ENCODE peak calls at places on chromosome 18, in four cellular contexts. X is progenitor cell of endocrine pancreas, S is osteocyte, U is neural crest cell. C is an unnamed sample.

GRCh38 chr18:28736951-28737350 is 560.0 kb upstream of the CDH2 start:
- DNase-seq in X (no peak), S (no peak), U (no peak), C (no peak)

GRCh38 chr18:2657788-2658458 is 2.4 kb downstream of the SMCHD1 start:
- DNase-seq in X (no peak), S (no peak), U (no peak), C (peak; percentile 38)

GRCh38 chr18:48875314-48875941 is 75.3 kb downstream of the SMAD7 start:
- DNase-seq in X (no peak), S (no peak), U (no peak), C (no peak)

GRCh38 chr18:33010149-33010548 is 237.3 kb upstream of the KLHL14 start:
- DNase-seq in X (no peak), S (no peak), U (no peak), C (no peak)

GRCh38 chr18:3455090-3455640 is 5.2 kb downstream of the TGIF1 start:
- DNase-seq in X (no peak), S (no peak), U (no peak), C (no peak)

GRCh38 chr18:24086082-24086481 is 52.8 kb upstream of the CABYR start:
- DNase-seq in X (no peak), S (no peak), U (no peak), C (no peak)

GRCh38 chr18:58671941-58672565 is 788 bp downstream of the MALT1 start:
- DNase-seq in X (no peak), S (no peak), U (no peak), C (peak; percentile 55)

GRCh38 chr18:76314496-76314895 is 180.5 kb downstream of the ZNF516 start:
- DNase-seq in X (no peak), S (no peak), U (no peak), C (no peak)

GRCh38 chr18:48563027-48563426 is 24.2 kb downstream of the CTIF start:
- DNase-seq in X (no peak), S (no peak), U (no peak), C (no peak)

GRCh38 chr18:50125456-50125855 is 69.5 kb downstream of the MYO5B start:
- DNase-seq in X (no peak), S (no peak), U (no peak), C (no peak)

GRCh38 chr18:35458677-35459441 is 38.9 kb downstream of the INO80C start:
- DNase-seq in X (no peak), S (peak; percentile 81), U (no peak), C (peak; percentile 27)

GRCh38 chr18:7608798-7609197 is 41.7 kb downstream of the PTPRM start:
- DNase-seq in X (no peak), S (no peak), U (no peak), C (no peak)

GRCh38 chr18:3605562-3606443 is 155.8 kb downstream of the TGIF1 start:
- DNase-seq in X (no peak), S (no peak), U (no peak), C (no peak)

GRCh38 chr18:48832961-48833700 is 117.6 kb downstream of the SMAD7 start:
- DNase-seq in X (no peak), S (peak; percentile 84), U (no peak), C (no peak)

GRCh38 chr18:56831988-56832387 is 180.8 kb downstream of the WDR7 start:
- DNase-seq in X (no peak), S (no peak), U (no peak), C (no peak)

GRCh38 chr18:76437011-76437410 is 58.0 kb downstream of the ZNF516 start:
- DNase-seq in X (no peak), S (no peak), U (no peak), C (no peak)

GRCh38 chr18:58307441-58307840 is 263.4 kb downstream of the NEDD4L start:
- DNase-seq in X (no peak), S (no peak), U (no peak), C (no peak)

GRCh38 chr18:46242185-46242584 is 138.0 kb downstream of the HAUS1 start:
- DNase-seq in X (no peak), S (no peak), U (no peak), C (no peak)

GRCh38 chr18:51911582-51911981 is 428.4 kb upstream of the DCC start:
- DNase-seq in X (no peak), S (no peak), U (no peak), C (no peak)

GRCh38 chr18:47254341-47254939 is 3.0 kb upstream of the SKOR2 start:
- DNase-seq in X (peak; percentile 84), S (no peak), U (peak; percentile 82), C (no peak)

GRCh38 chr18:59382388-59382787 is 23.3 kb upstream of the LMAN1 start:
- DNase-seq in X (no peak), S (no peak), U (no peak), C (no peak)

GRCh38 chr18:51617167-51617566 is 419.7 kb upstream of the MEX3C start:
- DNase-seq in X (no peak), S (no peak), U (no peak), C (no peak)

GRCh38 chr18:63005306-63005705 is 290.0 kb downstream of the PHLPP1 start:
- DNase-seq in X (no peak), S (peak; percentile 79), U (no peak), C (no peak)

GRCh38 chr18:60235164-60235563 is 137.4 kb downstream of the MC4R start:
- DNase-seq in X (no peak), S (no peak), U (no peak), C (no peak)

GRCh38 chr18:63159590-63159989 is 160.0 kb downstream of the BCL2 start:
- DNase-seq in X (no peak), S (no peak), U (no peak), C (no peak)

GRCh38 chr18:42915240-42915791 is 200.2 kb downstream of the RIT2 start:
- DNase-seq in X (no peak), S (no peak), U (no peak), C (no peak)

GRCh38 chr18:48871391-48872166 is 79.2 kb downstream of the SMAD7 start:
- DNase-seq in X (no peak), S (no peak), U (no peak), C (no peak)

GRCh38 chr18:68791801-68792200 is 6.1 kb upstream of the CCDC102B start:
- DNase-seq in X (no peak), S (no peak), U (no peak), C (no peak)

GRCh38 chr18:32974421-32975165 is 201.8 kb upstream of the KLHL14 start:
- DNase-seq in X (no peak), S (no peak), U (no peak), C (peak; percentile 2)

GRCh38 chr18:12556946-12557806 is 100.7 kb downstream of the SPIRE1 start:
- DNase-seq in X (no peak), S (peak; percentile 82), U (no peak), C (no peak)

GRCh38 chr18:77134611-77135010 is 2.0 kb upstream of the MBP start:
- DNase-seq in X (no peak), S (no peak), U (no peak), C (no peak)

GRCh38 chr18:3015851-3016250 is 2.9 kb upstream of the LPIN2 start:
- DNase-seq in X (no peak), S (no peak), U (no peak), C (no peak)

GRCh38 chr18:49625021-49625691 is 63.3 kb downstream of the LIPG start:
- DNase-seq in X (no peak), S (no peak), U (no peak), C (no peak)

GRCh38 chr18:27249933-27250332 is 64.8 kb upstream of the CHST9 start:
- DNase-seq in X (no peak), S (no peak), U (no peak), C (no peak)

GRCh38 chr18:77086034-77086433 is 46.5 kb downstream of the MBP start:
- DNase-seq in X (no peak), S (no peak), U (no peak), C (no peak)

GRCh38 chr18:3498705-3499451 is 48.9 kb downstream of the TGIF1 start:
- DNase-seq in X (peak; percentile 36), S (no peak), U (peak; percentile 53), C (peak; percentile 39)

DNA sequence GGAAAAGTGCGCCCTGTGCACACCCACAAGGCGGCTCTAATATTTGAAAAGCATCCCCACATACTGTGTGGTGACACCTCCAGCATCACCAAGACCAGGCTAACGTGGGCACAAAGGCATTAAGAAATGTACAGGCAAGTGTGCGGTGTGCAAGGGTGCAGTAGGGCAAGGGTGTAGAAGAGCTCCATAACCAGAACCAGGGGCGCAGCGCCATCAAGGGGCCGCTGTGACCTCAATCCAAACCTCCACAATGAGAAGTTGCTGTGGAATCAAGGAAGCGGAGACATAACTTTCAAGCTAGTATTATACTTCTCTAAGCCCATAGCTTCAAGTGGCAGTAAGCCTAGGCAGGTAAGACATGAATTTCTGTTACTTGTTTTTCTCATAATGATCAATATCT is 13.0 kb downstream of the L3MBTL4 start:
- DNase-seq in X (no peak), S (no peak), U (peak; percentile 18), C (no peak)
- TF ChIP-seq CTCF in X (peak; percentile 58), S (no peak), U (peak; percentile 50), C (peak; percentile 35)

GRCh38 chr18:75143851-75144250 is 65.1 kb downstream of the PTGR3 start:
- DNase-seq in X (no peak), S (peak; percentile 56), U (no peak), C (no peak)
- TF ChIP-seq CTCF in X (no peak), S (no peak), U (no peak), C (no peak)

GRCh38 chr18:45008694-45009372 is 328.1 kb downstream of the SETBP1 start:
- DNase-seq in X (no peak), S (no peak), U (no peak), C (no peak)

GRCh38 chr18:45012286-45012685 is 331.6 kb downstream of the SETBP1 start:
- DNase-seq in X (no peak), S (no peak), U (no peak), C (no peak)

GRCh38 chr18:45009766-45010165 is 329.1 kb downstream of the SETBP1 start:
- DNase-seq in X (peak; percentile 14), S (no peak), U (no peak), C (no peak)

GRCh38 chr18:45019469-45019868 is 338.8 kb downstream of the SETBP1 start:
- DNase-seq in X (no peak), S (no peak), U (no peak), C (no peak)

GRCh38 chr18:45014047-45014501 is 333.4 kb downstream of the SETBP1 start:
- DNase-seq in X (no peak), S (no peak), U (no peak), C (no peak)
- TF ChIP-seq CTCF in X (peak; percentile 13), S (peak; percentile 54), U (peak; percentile 17), C (no peak)

GRCh38 chr18:9011431-9011830 is 91.1 kb upstream of the NDUFV2 start:
- DNase-seq in X (no peak), S (no peak), U (no peak), C (no peak)

GRCh38 chr18:9003406-9004100 is 98.9 kb upstream of the NDUFV2 start:
- DNase-seq in X (no peak), S (no peak), U (no peak), C (no peak)

GRCh38 chr18:9008709-9009635 is 93.5 kb upstream of the NDUFV2 start:
- DNase-seq in X (no peak), S (no peak), U (no peak), C (no peak)

GRCh38 chr18:9009703-9010488 is 92.6 kb upstream of the NDUFV2 start:
- DNase-seq in X (no peak), S (no peak), U (no peak), C (no peak)

DNA sequence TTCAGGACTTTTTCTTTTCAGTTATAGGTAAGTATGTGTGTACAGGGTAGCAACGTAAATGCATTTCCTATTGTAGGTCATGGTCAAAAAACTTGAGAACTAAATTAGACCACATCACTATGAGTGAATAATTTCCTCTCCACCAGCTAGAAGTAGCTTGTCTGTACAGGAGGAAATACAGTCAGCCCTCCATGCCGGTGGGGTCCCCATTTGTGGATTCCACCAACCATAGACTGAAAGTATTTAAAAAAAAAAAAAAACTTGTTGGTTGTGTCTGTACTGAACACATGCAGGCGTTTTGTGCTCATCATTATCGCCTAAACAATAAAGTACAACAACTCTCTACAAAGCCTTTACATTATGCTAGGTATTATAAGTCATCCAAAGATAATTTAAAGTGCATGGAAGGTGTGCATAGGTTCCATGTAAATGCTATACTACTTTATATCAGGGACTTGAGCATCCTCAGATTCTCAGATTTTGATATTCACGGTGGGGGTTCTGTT is 94.2 kb upstream of the NDUFV2 start:
- DNase-seq in X (no peak), S (no peak), U (no peak), C (no peak)
- TF ChIP-seq CTCF in X (no peak), S (no peak), U (no peak), C (no peak)

C was measured in GM13977.